ENCODE peak calls at places on chromosomes 11 and 22, in six cellular contexts. Z is kidney glomerular epithelial cell; S is endodermal cell; H is stimulated activated CD8-positive, alpha-beta memory T cell treated with anti-CD3 and anti-CD28 coated beads, Interleukin-4, amount 100 ng/mL, for 24 hours; L is LHCN-M2; I is NCI-H146. N is an unnamed sample.

GRCh38 chr11:109972181-109972715 is 120.9 kb upstream of the ZC3H12C start:
- DNase-seq in H (no peak), Z (no peak), S (no peak), I (no peak), L (peak; percentile 61), N (no peak)

GRCh38 chr22:29470159-29470855 is 9.7 kb upstream of the NEFH start:
- DNase-seq in Z (peak; percentile 32), H (peak; percentile 60), S (peak; percentile 98), L (no peak), I (peak; percentile 70), N (no peak)

GRCh38 chr11:4181780-4182721 is 87.5 kb downstream of the RRM1 start:
- DNase-seq in H (no peak), Z (no peak), L (peak; percentile 34), S (peak; percentile 93), I (peak; percentile 41), N (peak; percentile 14)

GRCh38 chr11:46100670-46101069 is 20.6 kb downstream of the PHF21A start:
- DNase-seq in Z (no peak), H (no peak), L (no peak), I (no peak), S (no peak), N (no peak)

GRCh38 chr11:33910261-33910959 is 18.5 kb upstream of the LMO2 start:
- DNase-seq in I (no peak), S (no peak), L (no peak), Z (no peak), H (no peak), N (no peak)

GRCh38 chr11:9565822-9566560 is 7.5 kb upstream of the WEE1 start:
- DNase-seq in S (peak; percentile 88), I (peak; percentile 98), L (peak; percentile 100), H (no peak), Z (peak; percentile 100), N (peak; percentile 100)

GRCh38 chr11:58575377-58576020 is at the start of gene LPXN:
- DNase-seq in H (no peak), S (no peak), I (no peak), Z (no peak), L (peak; percentile 78), N (no peak)

GRCh38 chr11:105368711-105369110 is 229.1 kb upstream of the CARD18 start:
- DNase-seq in S (no peak), Z (no peak), L (no peak), I (no peak), H (no peak), N (no peak)

GRCh38 chr11:35845860-35846259 is 98.0 kb upstream of the LDLRAD3 start:
- DNase-seq in S (no peak), Z (no peak), L (peak; percentile 61), H (no peak), I (no peak), N (no peak)

N was measured in kidney epithelial cell.